ENCODE peak calls at places on chromosomes 16 and 17, in nine cellular contexts. One of them, this sample, is unnamed.
A peak's percentile ranks its signal among the peaks of the same experiment; 100 is the strongest.

GRCh38 chr17:29630630-29631193 is 8.0 kb upstream of the CORO6 start:
- DNase-seq in transverse colon: no peak
- DNase-seq in prostate gland: no peak
- DNase-seq in stimulated activated CD4-positive, alpha-beta T cell treated with anti-CD3 and anti-CD28 coated beads, TNF-alpha, amount 100 ng/mL, for 1 hour: no peak
- DNase-seq in body of pancreas: no peak
- DNase-seq in AG09319: no peak
- DNase-seq in omental fat pad: no peak
- DNase-seq in dorsolateral prefrontal cortex: no peak
- DNase-seq in stimulated activated CD8-positive, alpha-beta memory T cell treated with anti-CD3 and anti-CD28 coated beads, Interleukin-7, amount 100 ng/mL, for 1 hour: no peak
- DNase-seq in this sample: no peak

GRCh38 chr17:73304971-73305786 is 6.6 kb downstream of the CDC42EP4 start:
- DNase-seq in transverse colon: peak; percentile 65
- DNase-seq in prostate gland: no peak
- DNase-seq in stimulated activated CD4-positive, alpha-beta T cell treated with anti-CD3 and anti-CD28 coated beads, TNF-alpha, amount 100 ng/mL, for 1 hour: no peak
- DNase-seq in body of pancreas: peak; percentile 60
- DNase-seq in AG09319: no peak
- DNase-seq in omental fat pad: no peak
- DNase-seq in dorsolateral prefrontal cortex: no peak
- DNase-seq in stimulated activated CD8-positive, alpha-beta memory T cell treated with anti-CD3 and anti-CD28 coated beads, Interleukin-7, amount 100 ng/mL, for 1 hour: no peak
- DNase-seq in this sample: peak; percentile 82

GRCh38 chr16:87240211-87241134 is 76.7 kb downstream of the C16orf95 start:
- DNase-seq in transverse colon: no peak
- DNase-seq in prostate gland: no peak
- DNase-seq in stimulated activated CD4-positive, alpha-beta T cell treated with anti-CD3 and anti-CD28 coated beads, TNF-alpha, amount 100 ng/mL, for 1 hour: no peak
- DNase-seq in body of pancreas: no peak
- DNase-seq in AG09319: no peak
- DNase-seq in omental fat pad: no peak
- DNase-seq in dorsolateral prefrontal cortex: no peak
- DNase-seq in stimulated activated CD8-positive, alpha-beta memory T cell treated with anti-CD3 and anti-CD28 coated beads, Interleukin-7, amount 100 ng/mL, for 1 hour: no peak
- DNase-seq in this sample: no peak

GRCh38 chr17:416293-417206 is 63.9 kb upstream of the RPH3AL start:
- DNase-seq in transverse colon: peak; percentile 64
- DNase-seq in prostate gland: no peak
- DNase-seq in stimulated activated CD4-positive, alpha-beta T cell treated with anti-CD3 and anti-CD28 coated beads, TNF-alpha, amount 100 ng/mL, for 1 hour: no peak
- DNase-seq in body of pancreas: no peak
- DNase-seq in AG09319: no peak
- DNase-seq in omental fat pad: no peak
- DNase-seq in dorsolateral prefrontal cortex: no peak
- DNase-seq in stimulated activated CD8-positive, alpha-beta memory T cell treated with anti-CD3 and anti-CD28 coated beads, Interleukin-7, amount 100 ng/mL, for 1 hour: no peak
- DNase-seq in this sample: no peak

GRCh38 chr16:12113581-12114375 is 137.2 kb downstream of the SNX29 start:
- DNase-seq in transverse colon: no peak
- DNase-seq in prostate gland: no peak
- DNase-seq in stimulated activated CD4-positive, alpha-beta T cell treated with anti-CD3 and anti-CD28 coated beads, TNF-alpha, amount 100 ng/mL, for 1 hour: no peak
- DNase-seq in body of pancreas: no peak
- DNase-seq in AG09319: no peak
- DNase-seq in omental fat pad: no peak
- DNase-seq in dorsolateral prefrontal cortex: peak; percentile 52
- DNase-seq in stimulated activated CD8-positive, alpha-beta memory T cell treated with anti-CD3 and anti-CD28 coated beads, Interleukin-7, amount 100 ng/mL, for 1 hour: no peak
- DNase-seq in this sample: no peak

GRCh38 chr17:49194297-49194607 is 16.1 kb downstream of the GNGT2 start:
- DNase-seq in transverse colon: no peak
- DNase-seq in prostate gland: no peak
- DNase-seq in stimulated activated CD4-positive, alpha-beta T cell treated with anti-CD3 and anti-CD28 coated beads, TNF-alpha, amount 100 ng/mL, for 1 hour: no peak
- DNase-seq in body of pancreas: no peak
- DNase-seq in AG09319: no peak
- DNase-seq in omental fat pad: no peak
- DNase-seq in dorsolateral prefrontal cortex: no peak
- DNase-seq in stimulated activated CD8-positive, alpha-beta memory T cell treated with anti-CD3 and anti-CD28 coated beads, Interleukin-7, amount 100 ng/mL, for 1 hour: no peak
- DNase-seq in this sample: no peak

GRCh38 chr16:57475711-57476339 is 10.5 kb downstream of the DOK4 start:
- DNase-seq in transverse colon: peak; percentile 51
- DNase-seq in prostate gland: no peak
- DNase-seq in stimulated activated CD4-positive, alpha-beta T cell treated with anti-CD3 and anti-CD28 coated beads, TNF-alpha, amount 100 ng/mL, for 1 hour: peak; percentile 53
- DNase-seq in body of pancreas: peak; percentile 31
- DNase-seq in AG09319: no peak
- DNase-seq in omental fat pad: no peak
- DNase-seq in dorsolateral prefrontal cortex: no peak
- DNase-seq in stimulated activated CD8-positive, alpha-beta memory T cell treated with anti-CD3 and anti-CD28 coated beads, Interleukin-7, amount 100 ng/mL, for 1 hour: peak; percentile 42
- DNase-seq in this sample: peak; percentile 77

GRCh38 chr17:20028436-20028835 is 19.3 kb downstream of the SPECC1 start:
- DNase-seq in transverse colon: no peak
- DNase-seq in prostate gland: no peak
- DNase-seq in stimulated activated CD4-positive, alpha-beta T cell treated with anti-CD3 and anti-CD28 coated beads, TNF-alpha, amount 100 ng/mL, for 1 hour: no peak
- DNase-seq in body of pancreas: no peak
- DNase-seq in AG09319: no peak
- DNase-seq in omental fat pad: no peak
- DNase-seq in dorsolateral prefrontal cortex: no peak
- DNase-seq in stimulated activated CD8-positive, alpha-beta memory T cell treated with anti-CD3 and anti-CD28 coated beads, Interleukin-7, amount 100 ng/mL, for 1 hour: no peak
- DNase-seq in this sample: no peak

GRCh38 chr17:1186214-1186820 is 6.5 kb upstream of the ABR start:
- DNase-seq in transverse colon: no peak
- DNase-seq in prostate gland: no peak
- DNase-seq in stimulated activated CD4-positive, alpha-beta T cell treated with anti-CD3 and anti-CD28 coated beads, TNF-alpha, amount 100 ng/mL, for 1 hour: no peak
- DNase-seq in body of pancreas: no peak
- DNase-seq in AG09319: no peak
- DNase-seq in omental fat pad: no peak
- DNase-seq in dorsolateral prefrontal cortex: no peak
- DNase-seq in stimulated activated CD8-positive, alpha-beta memory T cell treated with anti-CD3 and anti-CD28 coated beads, Interleukin-7, amount 100 ng/mL, for 1 hour: no peak
- DNase-seq in this sample: no peak

GRCh38 chr16:86846136-86846535 is 267.8 kb downstream of the FOXL1 start:
- DNase-seq in transverse colon: no peak
- DNase-seq in prostate gland: no peak
- DNase-seq in stimulated activated CD4-positive, alpha-beta T cell treated with anti-CD3 and anti-CD28 coated beads, TNF-alpha, amount 100 ng/mL, for 1 hour: no peak
- DNase-seq in body of pancreas: no peak
- DNase-seq in AG09319: no peak
- DNase-seq in omental fat pad: no peak
- DNase-seq in dorsolateral prefrontal cortex: no peak
- DNase-seq in stimulated activated CD8-positive, alpha-beta memory T cell treated with anti-CD3 and anti-CD28 coated beads, Interleukin-7, amount 100 ng/mL, for 1 hour: no peak
- DNase-seq in this sample: no peak

GRCh38 chr17:42179911-42180410 is 981 bp downstream of the KCNH4 start:
- DNase-seq in transverse colon: peak; percentile 34
- DNase-seq in prostate gland: peak; percentile 16
- DNase-seq in stimulated activated CD4-positive, alpha-beta T cell treated with anti-CD3 and anti-CD28 coated beads, TNF-alpha, amount 100 ng/mL, for 1 hour: no peak
- DNase-seq in body of pancreas: peak; percentile 64
- DNase-seq in AG09319: no peak
- DNase-seq in omental fat pad: no peak
- DNase-seq in dorsolateral prefrontal cortex: no peak
- DNase-seq in stimulated activated CD8-positive, alpha-beta memory T cell treated with anti-CD3 and anti-CD28 coated beads, Interleukin-7, amount 100 ng/mL, for 1 hour: no peak
- DNase-seq in this sample: no peak

GRCh38 chr16:8931864-8932263 is 31.8 kb downstream of the USP7 start:
- DNase-seq in transverse colon: peak; percentile 50
- DNase-seq in prostate gland: peak; percentile 22
- DNase-seq in stimulated activated CD4-positive, alpha-beta T cell treated with anti-CD3 and anti-CD28 coated beads, TNF-alpha, amount 100 ng/mL, for 1 hour: peak; percentile 22
- DNase-seq in body of pancreas: peak; percentile 73
- DNase-seq in AG09319: peak; percentile 11
- DNase-seq in omental fat pad: no peak
- DNase-seq in dorsolateral prefrontal cortex: no peak
- DNase-seq in stimulated activated CD8-positive, alpha-beta memory T cell treated with anti-CD3 and anti-CD28 coated beads, Interleukin-7, amount 100 ng/mL, for 1 hour: peak; percentile 13
- DNase-seq in this sample: peak; percentile 47

GRCh38 chr16:64920211-64920610 is 201.7 kb downstream of the CDH11 start:
- DNase-seq in transverse colon: no peak
- DNase-seq in prostate gland: no peak
- DNase-seq in stimulated activated CD4-positive, alpha-beta T cell treated with anti-CD3 and anti-CD28 coated beads, TNF-alpha, amount 100 ng/mL, for 1 hour: no peak
- DNase-seq in body of pancreas: no peak
- DNase-seq in AG09319: no peak
- DNase-seq in omental fat pad: no peak
- DNase-seq in dorsolateral prefrontal cortex: no peak
- DNase-seq in stimulated activated CD8-positive, alpha-beta memory T cell treated with anti-CD3 and anti-CD28 coated beads, Interleukin-7, amount 100 ng/mL, for 1 hour: no peak
- DNase-seq in this sample: no peak

GRCh38 chr16:67943619-67944503 is at the start of gene LCAT:
- DNase-seq in transverse colon: peak; percentile 43
- DNase-seq in prostate gland: no peak
- DNase-seq in stimulated activated CD4-positive, alpha-beta T cell treated with anti-CD3 and anti-CD28 coated beads, TNF-alpha, amount 100 ng/mL, for 1 hour: no peak
- DNase-seq in body of pancreas: no peak
- DNase-seq in AG09319: no peak
- DNase-seq in omental fat pad: no peak
- DNase-seq in dorsolateral prefrontal cortex: peak; percentile 84
- DNase-seq in stimulated activated CD8-positive, alpha-beta memory T cell treated with anti-CD3 and anti-CD28 coated beads, Interleukin-7, amount 100 ng/mL, for 1 hour: no peak
- DNase-seq in this sample: no peak

GRCh38 chr16:55872130-55872529 is 3.0 kb downstream of the CES5A start:
- DNase-seq in transverse colon: no peak
- DNase-seq in prostate gland: no peak
- DNase-seq in stimulated activated CD4-positive, alpha-beta T cell treated with anti-CD3 and anti-CD28 coated beads, TNF-alpha, amount 100 ng/mL, for 1 hour: no peak
- DNase-seq in body of pancreas: no peak
- DNase-seq in AG09319: no peak
- DNase-seq in omental fat pad: no peak
- DNase-seq in dorsolateral prefrontal cortex: no peak
- DNase-seq in stimulated activated CD8-positive, alpha-beta memory T cell treated with anti-CD3 and anti-CD28 coated beads, Interleukin-7, amount 100 ng/mL, for 1 hour: no peak
- DNase-seq in this sample: no peak

GRCh38 chr17:4899341-4900230 is at the start of gene C17orf107:
- DNase-seq in transverse colon: peak; percentile 90
- DNase-seq in prostate gland: peak; percentile 88
- DNase-seq in stimulated activated CD4-positive, alpha-beta T cell treated with anti-CD3 and anti-CD28 coated beads, TNF-alpha, amount 100 ng/mL, for 1 hour: peak; percentile 95
- DNase-seq in body of pancreas: peak; percentile 94
- DNase-seq in AG09319: peak; percentile 28
- DNase-seq in omental fat pad: peak; percentile 81
- DNase-seq in dorsolateral prefrontal cortex: peak; percentile 78
- DNase-seq in stimulated activated CD8-positive, alpha-beta memory T cell treated with anti-CD3 and anti-CD28 coated beads, Interleukin-7, amount 100 ng/mL, for 1 hour: peak; percentile 82
- DNase-seq in this sample: no peak

GRCh38 chr17:74986206-74986576 is 1.2 kb upstream of the CDR2L start:
- DNase-seq in transverse colon: no peak
- DNase-seq in prostate gland: no peak
- DNase-seq in stimulated activated CD4-positive, alpha-beta T cell treated with anti-CD3 and anti-CD28 coated beads, TNF-alpha, amount 100 ng/mL, for 1 hour: no peak
- DNase-seq in body of pancreas: no peak
- DNase-seq in AG09319: no peak
- DNase-seq in omental fat pad: no peak
- DNase-seq in dorsolateral prefrontal cortex: no peak
- DNase-seq in stimulated activated CD8-positive, alpha-beta memory T cell treated with anti-CD3 and anti-CD28 coated beads, Interleukin-7, amount 100 ng/mL, for 1 hour: no peak
- DNase-seq in this sample: no peak

GRCh38 chr16:73459586-73459985 is 411.7 kb upstream of the ZFHX3 start:
- DNase-seq in transverse colon: no peak
- DNase-seq in prostate gland: no peak
- DNase-seq in stimulated activated CD4-positive, alpha-beta T cell treated with anti-CD3 and anti-CD28 coated beads, TNF-alpha, amount 100 ng/mL, for 1 hour: no peak
- DNase-seq in body of pancreas: no peak
- DNase-seq in AG09319: no peak
- DNase-seq in omental fat pad: no peak
- DNase-seq in dorsolateral prefrontal cortex: no peak
- DNase-seq in stimulated activated CD8-positive, alpha-beta memory T cell treated with anti-CD3 and anti-CD28 coated beads, Interleukin-7, amount 100 ng/mL, for 1 hour: no peak
- DNase-seq in this sample: no peak

GRCh38 chr16:68369697-68370096 is 58.9 kb downstream of the PRMT7 start:
- DNase-seq in transverse colon: peak; percentile 68
- DNase-seq in prostate gland: no peak
- DNase-seq in stimulated activated CD4-positive, alpha-beta T cell treated with anti-CD3 and anti-CD28 coated beads, TNF-alpha, amount 100 ng/mL, for 1 hour: no peak
- DNase-seq in body of pancreas: no peak
- DNase-seq in AG09319: no peak
- DNase-seq in omental fat pad: no peak
- DNase-seq in dorsolateral prefrontal cortex: no peak
- DNase-seq in stimulated activated CD8-positive, alpha-beta memory T cell treated with anti-CD3 and anti-CD28 coated beads, Interleukin-7, amount 100 ng/mL, for 1 hour: no peak
- DNase-seq in this sample: no peak

GRCh38 chr16:82605863-82606620 is 20.7 kb upstream of the CDH13 start:
- DNase-seq in transverse colon: no peak
- DNase-seq in prostate gland: no peak
- DNase-seq in stimulated activated CD4-positive, alpha-beta T cell treated with anti-CD3 and anti-CD28 coated beads, TNF-alpha, amount 100 ng/mL, for 1 hour: no peak
- DNase-seq in body of pancreas: no peak
- DNase-seq in AG09319: no peak
- DNase-seq in omental fat pad: no peak
- DNase-seq in dorsolateral prefrontal cortex: no peak
- DNase-seq in stimulated activated CD8-positive, alpha-beta memory T cell treated with anti-CD3 and anti-CD28 coated beads, Interleukin-7, amount 100 ng/mL, for 1 hour: no peak
- DNase-seq in this sample: no peak

GRCh38 chr17:33377837-33378236 is 84.7 kb upstream of the ASIC2 start:
- DNase-seq in transverse colon: no peak
- DNase-seq in prostate gland: no peak
- DNase-seq in stimulated activated CD4-positive, alpha-beta T cell treated with anti-CD3 and anti-CD28 coated beads, TNF-alpha, amount 100 ng/mL, for 1 hour: no peak
- DNase-seq in body of pancreas: no peak
- DNase-seq in AG09319: no peak
- DNase-seq in omental fat pad: no peak
- DNase-seq in dorsolateral prefrontal cortex: no peak
- DNase-seq in stimulated activated CD8-positive, alpha-beta memory T cell treated with anti-CD3 and anti-CD28 coated beads, Interleukin-7, amount 100 ng/mL, for 1 hour: no peak
- DNase-seq in this sample: no peak

GRCh38 chr17:70767102-70767701 is 597.9 kb downstream of the KCNJ2 start:
- DNase-seq in transverse colon: no peak
- DNase-seq in prostate gland: no peak
- DNase-seq in stimulated activated CD4-positive, alpha-beta T cell treated with anti-CD3 and anti-CD28 coated beads, TNF-alpha, amount 100 ng/mL, for 1 hour: no peak
- DNase-seq in body of pancreas: no peak
- DNase-seq in AG09319: no peak
- DNase-seq in omental fat pad: no peak
- DNase-seq in dorsolateral prefrontal cortex: no peak
- DNase-seq in stimulated activated CD8-positive, alpha-beta memory T cell treated with anti-CD3 and anti-CD28 coated beads, Interleukin-7, amount 100 ng/mL, for 1 hour: no peak
- DNase-seq in this sample: peak; percentile 43

GRCh38 chr16:51144203-51144602 is 6.9 kb downstream of the SALL1 start:
- DNase-seq in transverse colon: no peak
- DNase-seq in prostate gland: no peak
- DNase-seq in stimulated activated CD4-positive, alpha-beta T cell treated with anti-CD3 and anti-CD28 coated beads, TNF-alpha, amount 100 ng/mL, for 1 hour: no peak
- DNase-seq in body of pancreas: no peak
- DNase-seq in AG09319: no peak
- DNase-seq in omental fat pad: no peak
- DNase-seq in dorsolateral prefrontal cortex: no peak
- DNase-seq in stimulated activated CD8-positive, alpha-beta memory T cell treated with anti-CD3 and anti-CD28 coated beads, Interleukin-7, amount 100 ng/mL, for 1 hour: no peak
- DNase-seq in this sample: no peak

GRCh38 chr17:7045492-7046126 is 1.7 kb upstream of the SLC16A11 start:
- DNase-seq in transverse colon: peak; percentile 63
- DNase-seq in prostate gland: peak; percentile 55
- DNase-seq in stimulated activated CD4-positive, alpha-beta T cell treated with anti-CD3 and anti-CD28 coated beads, TNF-alpha, amount 100 ng/mL, for 1 hour: no peak
- DNase-seq in body of pancreas: peak; percentile 73
- DNase-seq in AG09319: peak; percentile 54
- DNase-seq in omental fat pad: no peak
- DNase-seq in dorsolateral prefrontal cortex: no peak
- DNase-seq in stimulated activated CD8-positive, alpha-beta memory T cell treated with anti-CD3 and anti-CD28 coated beads, Interleukin-7, amount 100 ng/mL, for 1 hour: no peak
- DNase-seq in this sample: peak; percentile 91

GRCh38 chr17:1399366-1399678 is 700 bp downstream of the YWHAE start:
- DNase-seq in transverse colon: no peak
- DNase-seq in prostate gland: no peak
- DNase-seq in stimulated activated CD4-positive, alpha-beta T cell treated with anti-CD3 and anti-CD28 coated beads, TNF-alpha, amount 100 ng/mL, for 1 hour: no peak
- DNase-seq in body of pancreas: no peak
- DNase-seq in AG09319: no peak
- DNase-seq in omental fat pad: no peak
- DNase-seq in dorsolateral prefrontal cortex: peak; percentile 40
- DNase-seq in stimulated activated CD8-positive, alpha-beta memory T cell treated with anti-CD3 and anti-CD28 coated beads, Interleukin-7, amount 100 ng/mL, for 1 hour: no peak
- DNase-seq in this sample: no peak

GRCh38 chr17:7262192-7263070 is at the start of gene CLDN7:
- DNase-seq in transverse colon: peak; percentile 94
- DNase-seq in prostate gland: peak; percentile 71
- DNase-seq in stimulated activated CD4-positive, alpha-beta T cell treated with anti-CD3 and anti-CD28 coated beads, TNF-alpha, amount 100 ng/mL, for 1 hour: no peak
- DNase-seq in body of pancreas: peak; percentile 96
- DNase-seq in AG09319: no peak
- DNase-seq in omental fat pad: no peak
- DNase-seq in dorsolateral prefrontal cortex: no peak
- DNase-seq in stimulated activated CD8-positive, alpha-beta memory T cell treated with anti-CD3 and anti-CD28 coated beads, Interleukin-7, amount 100 ng/mL, for 1 hour: no peak
- DNase-seq in this sample: no peak

GRCh38 chr16:67370686-67371085 is 22.6 kb downstream of the TPPP3 start:
- DNase-seq in transverse colon: no peak
- DNase-seq in prostate gland: no peak
- DNase-seq in stimulated activated CD4-positive, alpha-beta T cell treated with anti-CD3 and anti-CD28 coated beads, TNF-alpha, amount 100 ng/mL, for 1 hour: no peak
- DNase-seq in body of pancreas: no peak
- DNase-seq in AG09319: no peak
- DNase-seq in omental fat pad: no peak
- DNase-seq in dorsolateral prefrontal cortex: no peak
- DNase-seq in stimulated activated CD8-positive, alpha-beta memory T cell treated with anti-CD3 and anti-CD28 coated beads, Interleukin-7, amount 100 ng/mL, for 1 hour: no peak
- DNase-seq in this sample: no peak

GRCh38 chr16:84699147-84699711 is 571 bp upstream of the USP10 start:
- DNase-seq in transverse colon: peak; percentile 17
- DNase-seq in prostate gland: no peak
- DNase-seq in stimulated activated CD4-positive, alpha-beta T cell treated with anti-CD3 and anti-CD28 coated beads, TNF-alpha, amount 100 ng/mL, for 1 hour: no peak
- DNase-seq in body of pancreas: peak; percentile 12
- DNase-seq in AG09319: no peak
- DNase-seq in omental fat pad: no peak
- DNase-seq in dorsolateral prefrontal cortex: no peak
- DNase-seq in stimulated activated CD8-positive, alpha-beta memory T cell treated with anti-CD3 and anti-CD28 coated beads, Interleukin-7, amount 100 ng/mL, for 1 hour: no peak
- DNase-seq in this sample: peak; percentile 21

GRCh38 chr17:8577868-8578267 is 52.7 kb downstream of the MYH10 start:
- DNase-seq in transverse colon: no peak
- DNase-seq in prostate gland: no peak
- DNase-seq in stimulated activated CD4-positive, alpha-beta T cell treated with anti-CD3 and anti-CD28 coated beads, TNF-alpha, amount 100 ng/mL, for 1 hour: no peak
- DNase-seq in body of pancreas: no peak
- DNase-seq in AG09319: no peak
- DNase-seq in omental fat pad: no peak
- DNase-seq in dorsolateral prefrontal cortex: no peak
- DNase-seq in stimulated activated CD8-positive, alpha-beta memory T cell treated with anti-CD3 and anti-CD28 coated beads, Interleukin-7, amount 100 ng/mL, for 1 hour: no peak
- DNase-seq in this sample: no peak